ENCODE peak calls at places on chromosomes 12 and 14, in four cellular contexts. One of them, this sample, is unnamed.

GRCh38 chr12:119594772-119595445 is 1.3 kb downstream of the TMEM233 start:
- DNase-seq in HFF-Myc: no peak
- DNase-seq in NCI-H1105 treated with DMSO at 0.1 percent for 48 hours: no peak
- DNase-seq in fibroblast of the aortic adventitia: peak; percentile 40
- DNase-seq in this sample: no peak

GRCh38 chr12:117329756-117330155 is 31.7 kb downstream of the NOS1 start:
- DNase-seq in HFF-Myc: no peak
- DNase-seq in NCI-H1105 treated with DMSO at 0.1 percent for 48 hours: no peak
- DNase-seq in fibroblast of the aortic adventitia: no peak
- DNase-seq in this sample: no peak

GRCh38 chr12:102385343-102385742 is 95.0 kb downstream of the IGF1 start:
- DNase-seq in HFF-Myc: no peak
- DNase-seq in NCI-H1105 treated with DMSO at 0.1 percent for 48 hours: no peak
- DNase-seq in fibroblast of the aortic adventitia: no peak
- DNase-seq in this sample: no peak

GRCh38 chr12:132761032-132761910 is at the start of gene ANKLE2:
- DNase-seq in HFF-Myc: peak; percentile 11
- DNase-seq in NCI-H1105 treated with DMSO at 0.1 percent for 48 hours: peak; percentile 17
- DNase-seq in fibroblast of the aortic adventitia: peak; percentile 57
- DNase-seq in this sample: no peak

GRCh38 chr14:20797159-20797558 is 5.5 kb downstream of the RNASE1 start:
- DNase-seq in HFF-Myc: no peak
- DNase-seq in NCI-H1105 treated with DMSO at 0.1 percent for 48 hours: no peak
- DNase-seq in fibroblast of the aortic adventitia: no peak
- DNase-seq in this sample: no peak

GRCh38 chr14:49598182-49598478 is 610 bp upstream of the LRR1 start:
- DNase-seq in HFF-Myc: no peak
- DNase-seq in NCI-H1105 treated with DMSO at 0.1 percent for 48 hours: no peak
- DNase-seq in fibroblast of the aortic adventitia: no peak
- DNase-seq in this sample: no peak

GRCh38 chr14:71372411-71372838 is 465.2 kb downstream of the PCNX1 start:
- DNase-seq in HFF-Myc: no peak
- DNase-seq in NCI-H1105 treated with DMSO at 0.1 percent for 48 hours: no peak
- DNase-seq in fibroblast of the aortic adventitia: peak; percentile 76
- DNase-seq in this sample: peak; percentile 50

GRCh38 chr14:51157012-51157411 is 62.1 kb upstream of the TRIM9 start:
- DNase-seq in HFF-Myc: no peak
- DNase-seq in NCI-H1105 treated with DMSO at 0.1 percent for 48 hours: peak; percentile 75
- DNase-seq in fibroblast of the aortic adventitia: peak; percentile 38
- DNase-seq in this sample: no peak

GRCh38 chr12:121240484-121241202 is 30.7 kb downstream of the P2RX4 start:
- DNase-seq in HFF-Myc: no peak
- DNase-seq in NCI-H1105 treated with DMSO at 0.1 percent for 48 hours: no peak
- DNase-seq in fibroblast of the aortic adventitia: peak; percentile 27
- DNase-seq in this sample: no peak

GRCh38 chr12:46351861-46352595 is 20.5 kb downstream of the SLC38A2 start:
- DNase-seq in HFF-Myc: no peak
- DNase-seq in NCI-H1105 treated with DMSO at 0.1 percent for 48 hours: no peak
- DNase-seq in fibroblast of the aortic adventitia: peak; percentile 28
- DNase-seq in this sample: no peak

GRCh38 chr14:79659995-79660975 is 551.0 kb downstream of the DIO2 start:
- DNase-seq in HFF-Myc: no peak
- DNase-seq in NCI-H1105 treated with DMSO at 0.1 percent for 48 hours: no peak
- DNase-seq in fibroblast of the aortic adventitia: no peak
- DNase-seq in this sample: no peak

GRCh38 chr14:44372807-44373497 is 134.1 kb downstream of the FSCB start:
- DNase-seq in HFF-Myc: no peak
- DNase-seq in NCI-H1105 treated with DMSO at 0.1 percent for 48 hours: no peak
- DNase-seq in fibroblast of the aortic adventitia: no peak
- DNase-seq in this sample: no peak

GRCh38 chr12:55972045-55972843 is 1.6 kb upstream of the RAB5B start:
- DNase-seq in HFF-Myc: no peak
- DNase-seq in NCI-H1105 treated with DMSO at 0.1 percent for 48 hours: no peak
- DNase-seq in fibroblast of the aortic adventitia: peak; percentile 79
- DNase-seq in this sample: no peak

GRCh38 chr14:96987771-96988170 is 190.6 kb downstream of the VRK1 start:
- DNase-seq in HFF-Myc: no peak
- DNase-seq in NCI-H1105 treated with DMSO at 0.1 percent for 48 hours: no peak
- DNase-seq in fibroblast of the aortic adventitia: no peak
- DNase-seq in this sample: no peak

GRCh38 chr12:124515981-124516380 is 51.4 kb downstream of the NCOR2 start:
- DNase-seq in HFF-Myc: no peak
- DNase-seq in NCI-H1105 treated with DMSO at 0.1 percent for 48 hours: no peak
- DNase-seq in fibroblast of the aortic adventitia: no peak
- DNase-seq in this sample: no peak

GRCh38 chr14:55731881-55732498 is 152.0 kb downstream of the KTN1 start:
- DNase-seq in HFF-Myc: no peak
- DNase-seq in NCI-H1105 treated with DMSO at 0.1 percent for 48 hours: peak; percentile 16
- DNase-seq in fibroblast of the aortic adventitia: peak; percentile 44
- DNase-seq in this sample: no peak

GRCh38 chr14:95713596-95714371 is at the start of gene TCL1A:
- DNase-seq in HFF-Myc: no peak
- DNase-seq in NCI-H1105 treated with DMSO at 0.1 percent for 48 hours: no peak
- DNase-seq in fibroblast of the aortic adventitia: no peak
- DNase-seq in this sample: no peak

GRCh38 chr14:76710093-76711010 is 50.9 kb upstream of the VASH1 start:
- DNase-seq in HFF-Myc: no peak
- DNase-seq in NCI-H1105 treated with DMSO at 0.1 percent for 48 hours: peak; percentile 74
- DNase-seq in fibroblast of the aortic adventitia: peak; percentile 70
- DNase-seq in this sample: peak; percentile 10

GRCh38 chr14:45426685-45427282 is 173.8 kb upstream of the MIS18BP1 start:
- DNase-seq in HFF-Myc: peak; percentile 38
- DNase-seq in NCI-H1105 treated with DMSO at 0.1 percent for 48 hours: peak; percentile 76
- DNase-seq in fibroblast of the aortic adventitia: peak; percentile 49
- DNase-seq in this sample: no peak

GRCh38 chr12:55899035-55899434 is 28.7 kb downstream of the PYM1 start:
- DNase-seq in HFF-Myc: peak; percentile 22
- DNase-seq in NCI-H1105 treated with DMSO at 0.1 percent for 48 hours: no peak
- DNase-seq in fibroblast of the aortic adventitia: peak; percentile 24
- DNase-seq in this sample: no peak

GRCh38 chr12:62512901-62513300 is 46.3 kb downstream of the MON2 start:
- DNase-seq in HFF-Myc: no peak
- DNase-seq in NCI-H1105 treated with DMSO at 0.1 percent for 48 hours: no peak
- DNase-seq in fibroblast of the aortic adventitia: no peak
- DNase-seq in this sample: no peak

GRCh38 chr14:91327661-91328312 is 83.3 kb upstream of the GPR68 start:
- DNase-seq in HFF-Myc: no peak
- DNase-seq in NCI-H1105 treated with DMSO at 0.1 percent for 48 hours: no peak
- DNase-seq in fibroblast of the aortic adventitia: no peak
- DNase-seq in this sample: no peak

GRCh38 chr12:1056390-1056789 is 65.4 kb downstream of the ERC1 start:
- DNase-seq in HFF-Myc: no peak
- DNase-seq in NCI-H1105 treated with DMSO at 0.1 percent for 48 hours: no peak
- DNase-seq in fibroblast of the aortic adventitia: no peak
- DNase-seq in this sample: no peak

GRCh38 chr14:95388699-95389098 is 69.0 kb upstream of the CLMN start:
- DNase-seq in HFF-Myc: no peak
- DNase-seq in NCI-H1105 treated with DMSO at 0.1 percent for 48 hours: no peak
- DNase-seq in fibroblast of the aortic adventitia: no peak
- DNase-seq in this sample: no peak